ENCODE peak calls at places on chromosomes 11 and 22, in four cellular contexts. R is activated gamma-delta T cell treated with Interleukin-2 at 50 U/mL for 16 hours, Y is BJ, M is pulmonary artery endothelial cell. Q is an unnamed sample.

GRCh38 chr11:21622995-21623394 is 569.9 kb upstream of the ANO5 start:
- DNase-seq in R (no peak), Y (no peak), M (no peak), Q (no peak)

GRCh38 chr11:71246559-71246958 is 5.8 kb downstream of the SHANK2 start:
- DNase-seq in R (no peak), Y (no peak), M (no peak), Q (no peak)

GRCh38 chr11:66768818-66769217 is 39.8 kb upstream of the SPTBN2 start:
- DNase-seq in R (no peak), Y (no peak), M (no peak), Q (no peak)

GRCh38 chr11:126547161-126547560 is 191.7 kb downstream of the ST3GAL4 start:
- DNase-seq in R (no peak), Y (peak; percentile 79), M (no peak), Q (peak; percentile 66)

GRCh38 chr11:86068138-86068861 is 584 bp downstream of the PICALM start:
- DNase-seq in R (peak; percentile 31), Y (no peak), M (no peak), Q (no peak)

GRCh38 chr11:77547863-77548551 is 41.7 kb upstream of the AQP11 start:
- DNase-seq in R (peak; percentile 5), Y (no peak), M (peak; percentile 37), Q (peak; percentile 59)

GRCh38 chr22:49580024-49580423 is 247.6 kb downstream of the BRD1 start:
- DNase-seq in R (no peak), Y (no peak), M (no peak), Q (no peak)

GRCh38 chr11:16148301-16148787 is 208.0 kb downstream of the SOX6 start:
- DNase-seq in R (no peak), Y (no peak), M (no peak), Q (no peak)

GRCh38 chr11:60924110-60924905 is at the start of gene TMEM132A:
- DNase-seq in R (no peak), Y (no peak), M (no peak), Q (peak; percentile 29)

GRCh38 chr22:28629420-28630184 is 50.0 kb downstream of the TTC28 start:
- DNase-seq in R (no peak), Y (no peak), M (no peak), Q (no peak)

GRCh38 chr11:72751293-72752087 is 718 bp downstream of the ARAP1 start:
- DNase-seq in R (no peak), Y (no peak), M (no peak), Q (no peak)

GRCh38 chr11:115334932-115335788 is 169.1 kb downstream of the CADM1 start:
- DNase-seq in R (no peak), Y (no peak), M (no peak), Q (no peak)